ENCODE peak calls at places on chromosomes 6 and 20, in six cellular contexts. C is BJ; N is activated gamma-delta T cell treated with Interleukin-2 at 50 U/mL for 16 hours; X is CD8-positive, alpha-beta memory T cell; L is iPS-NIHi11; A is coronary artery. U is an unnamed sample.

GRCh38 chr6:53546256-53546655 is 1.4 kb upstream of the GCLC start:
- DNase-seq in L (no peak), X (no peak), C (no peak), N (no peak), A (no peak), U (no peak)

GRCh38 chr6:72524011-72524645 is 97.7 kb upstream of the KCNQ5 start:
- DNase-seq in C (no peak), A (no peak), X (no peak), N (no peak), L (no peak), U (no peak)

GRCh38 chr20:1212607-1213396 is 9.5 kb downstream of the C20orf202 start:
- DNase-seq in X (peak; percentile 49), A (no peak), C (no peak), L (peak; percentile 74), N (peak; percentile 59), U (no peak)

GRCh38 chr6:128412680-128413079 is 107.7 kb downstream of the PTPRK start:
- DNase-seq in N (no peak), X (no peak), L (no peak), A (no peak), C (no peak), U (no peak)

GRCh38 chr6:42368156-42368555 is 83.6 kb downstream of the TRERF1 start:
- DNase-seq in X (no peak), C (no peak), N (peak; percentile 72), A (no peak), L (no peak), U (no peak)

GRCh38 chr6:6927437-6928361 is 180.1 kb upstream of the RREB1 start:
- DNase-seq in N (no peak), L (peak; percentile 47), A (no peak), C (no peak), X (no peak), U (no peak)

GRCh38 chr20:36786246-36786645 is 12.7 kb upstream of the DSN1 start:
- DNase-seq in C (no peak), N (no peak), L (no peak), A (no peak), X (no peak), U (no peak)

GRCh38 chr6:168167431-168168315 is 88.7 kb upstream of the FRMD1 start:
- DNase-seq in L (no peak), C (no peak), N (no peak), X (no peak), A (no peak), U (peak; percentile 71)

GRCh38 chr6:40732878-40733277 is 145.7 kb upstream of the LRFN2 start:
- DNase-seq in X (no peak), L (no peak), A (no peak), C (no peak), N (no peak), U (no peak)

GRCh38 chr20:33940701-33941100 is 53.0 kb upstream of the RALY start:
- DNase-seq in X (no peak), L (no peak), N (no peak), C (no peak), A (no peak), U (no peak)

GRCh38 chr6:109793015-109793414 is 101.9 kb downstream of the FIG4 start:
- DNase-seq in C (no peak), X (no peak), A (no peak), L (no peak), N (no peak), U (no peak)

GRCh38 chr20:49668181-49668877 is 45.3 kb downstream of the B4GALT5 start:
- DNase-seq in N (peak; percentile 74), C (no peak), X (peak; percentile 93), A (no peak), L (no peak), U (no peak)

GRCh38 chr20:10094566-10095173 is 59.9 kb downstream of the ANKEF1 start:
- DNase-seq in A (no peak), L (no peak), X (no peak), N (no peak), C (no peak), U (no peak)

GRCh38 chr6:2633763-2634150 is 117.0 kb downstream of the MYLK4 start:
- DNase-seq in L (no peak), N (no peak), X (no peak), C (no peak), A (no peak), U (no peak)

GRCh38 chr6:112054001-112054400 is at the start of gene CCN6:
- DNase-seq in L (no peak), A (no peak), C (no peak), N (no peak), X (no peak), U (no peak)

GRCh38 chr20:9999660-10000059 is 35.1 kb upstream of the ANKEF1 start:
- DNase-seq in C (no peak), A (no peak), X (no peak), L (no peak), N (no peak), U (no peak)

GRCh38 chr6:11388983-11389944 is 148.3 kb upstream of the TMEM170B start:
- DNase-seq in L (no peak), A (no peak), C (no peak), N (no peak), X (no peak), U (no peak)

GRCh38 chr6:20655317-20655716 is 121.1 kb downstream of the CDKAL1 start:
- DNase-seq in A (no peak), C (no peak), L (no peak), X (no peak), N (no peak), U (no peak)

GRCh38 chr6:52503853-52504777 is 72.7 kb downstream of the TRAM2 start:
- DNase-seq in C (no peak), X (no peak), L (peak; percentile 71), A (peak; percentile 96), N (no peak), U (peak; percentile 96)

GRCh38 chr20:9514461-9515210 is at the start of gene LAMP5:
- DNase-seq in A (no peak), C (no peak), L (peak; percentile 69), X (no peak), N (no peak), U (no peak)

GRCh38 chr6:98764378-98764911 is 69.9 kb upstream of the POU3F2 start:
- DNase-seq in N (no peak), A (no peak), X (no peak), L (no peak), C (no peak), U (no peak)

GRCh38 chr6:26327450-26328264 is 37.3 kb upstream of the BTN3A2 start:
- DNase-seq in A (no peak), N (peak; percentile 29), C (no peak), X (peak; percentile 47), L (no peak), U (no peak)

GRCh38 chr6:113172531-113172966 is 684.6 kb upstream of the MARCKS start:
- DNase-seq in X (no peak), A (no peak), N (no peak), L (no peak), C (no peak), U (no peak)

GRCh38 chr6:11393713-11394627 is 143.6 kb upstream of the TMEM170B start:
- DNase-seq in N (no peak), X (no peak), A (no peak), C (no peak), L (no peak), U (no peak)

GRCh38 chr20:881051-881820 is 34.9 kb downstream of the ANGPT4 start:
- DNase-seq in L (no peak), N (no peak), C (no peak), A (no peak), X (no peak), U (no peak)

GRCh38 chr20:3543901-3544507 is 73.2 kb downstream of the ATRN start:
- DNase-seq in L (no peak), C (no peak), A (no peak), X (no peak), N (no peak), U (no peak)

GRCh38 chr6:20719980-20720379 is 185.7 kb downstream of the CDKAL1 start:
- DNase-seq in X (no peak), A (no peak), N (no peak), L (no peak), C (no peak), U (no peak)

GRCh38 chr6:41719796-41720620 is 15.4 kb downstream of the TFEB start:
- DNase-seq in C (no peak), L (no peak), X (no peak), A (no peak), N (no peak), U (no peak)

GRCh38 chr6:163760860-163761259 is 346.3 kb downstream of the QKI start:
- DNase-seq in N (no peak), X (no peak), L (no peak), C (no peak), A (no peak), U (no peak)

GRCh38 chr6:31042801-31043200 is 32.5 kb downstream of the MUC22 start:
- DNase-seq in N (peak; percentile 20), L (peak; percentile 78), C (no peak), X (no peak), A (no peak), U (no peak)

GRCh38 chr6:44681782-44682181 is 294.3 kb downstream of the CDC5L start:
- DNase-seq in C (no peak), A (no peak), L (no peak), N (no peak), X (no peak), U (peak; percentile 84)

GRCh38 chr20:301886-302848 is 4.8 kb downstream of the ZCCHC3 start:
- DNase-seq in A (no peak), X (no peak), N (no peak), C (no peak), L (no peak), U (no peak)

GRCh38 chr6:82569022-82569421 is 205.4 kb downstream of the TPBG start:
- DNase-seq in N (no peak), X (no peak), L (no peak), C (no peak), A (no peak), U (no peak)

GRCh38 chr6:129016844-129017243 is 133.9 kb downstream of the LAMA2 start:
- DNase-seq in N (no peak), A (no peak), X (no peak), L (no peak), C (no peak), U (no peak)

GRCh38 chr6:145891126-145891525 is 73.0 kb downstream of the SHPRH start:
- DNase-seq in C (peak; percentile 62), N (no peak), A (no peak), X (no peak), L (no peak), U (no peak)

GRCh38 chr6:41748542-41748941 is 1.3 kb upstream of the PGC start:
- DNase-seq in L (no peak), A (no peak), N (no peak), X (no peak), C (no peak), U (no peak)

GRCh38 chr20:40652426-40652825 is 36.6 kb downstream of the MAFB start:
- DNase-seq in N (no peak), L (no peak), C (no peak), A (no peak), X (no peak), U (no peak)

GRCh38 chr20:38109025-38109541 is 56.0 kb downstream of the TGM2 start:
- DNase-seq in A (no peak), C (peak; percentile 46), X (no peak), N (no peak), L (no peak), U (no peak)

U was measured in osteocyte.